ENCODE peak calls at places on chromosomes 6 and 20, in seven cellular contexts. One of them, this sample, is unnamed.

GRCh38 chr6:43900560-43901329 is 130.7 kb downstream of the VEGFA start:
- DNase-seq in mesenteric fat pad: no peak
- DNase-seq in T-cell: no peak
- DNase-seq in stimulated activated CD4-positive, alpha-beta T cell treated with anti-CD3 and anti-CD28 coated beads, Interleukin-12 subunit alpha, Interleukin-12 subunit beta, amount 100 ng/mL, for 4 hours: no peak
- DNase-seq in T-helper 2 cell: no peak
- DNase-seq in NCI-H146: peak
- DNase-seq in activated CD4-positive, alpha-beta T cell treated with anti-CD3 and anti-CD28 coated beads, Interleukin-2, amount 50 U/mL, for 24 hours: no peak
- DNase-seq in this sample: no peak

GRCh38 chr20:56429941-56430340 is 17.9 kb downstream of the CASS4 start:
- DNase-seq in mesenteric fat pad: no peak
- DNase-seq in T-cell: no peak
- DNase-seq in stimulated activated CD4-positive, alpha-beta T cell treated with anti-CD3 and anti-CD28 coated beads, Interleukin-12 subunit alpha, Interleukin-12 subunit beta, amount 100 ng/mL, for 4 hours: no peak
- DNase-seq in T-helper 2 cell: no peak
- DNase-seq in NCI-H146: no peak
- DNase-seq in activated CD4-positive, alpha-beta T cell treated with anti-CD3 and anti-CD28 coated beads, Interleukin-2, amount 50 U/mL, for 24 hours: no peak
- DNase-seq in this sample: no peak

GRCh38 chr6:10451828-10452509 is 37.1 kb upstream of the TFAP2A start:
- DNase-seq in mesenteric fat pad: no peak
- DNase-seq in T-cell: no peak
- DNase-seq in stimulated activated CD4-positive, alpha-beta T cell treated with anti-CD3 and anti-CD28 coated beads, Interleukin-12 subunit alpha, Interleukin-12 subunit beta, amount 100 ng/mL, for 4 hours: no peak
- DNase-seq in T-helper 2 cell: no peak
- DNase-seq in NCI-H146: no peak
- DNase-seq in activated CD4-positive, alpha-beta T cell treated with anti-CD3 and anti-CD28 coated beads, Interleukin-2, amount 50 U/mL, for 24 hours: no peak
- DNase-seq in this sample: no peak

GRCh38 chr6:151763303-151763702 is 44.2 kb upstream of the ESR1 start:
- DNase-seq in mesenteric fat pad: no peak
- DNase-seq in T-cell: no peak
- DNase-seq in stimulated activated CD4-positive, alpha-beta T cell treated with anti-CD3 and anti-CD28 coated beads, Interleukin-12 subunit alpha, Interleukin-12 subunit beta, amount 100 ng/mL, for 4 hours: no peak
- DNase-seq in T-helper 2 cell: no peak
- DNase-seq in NCI-H146: no peak
- DNase-seq in activated CD4-positive, alpha-beta T cell treated with anti-CD3 and anti-CD28 coated beads, Interleukin-2, amount 50 U/mL, for 24 hours: no peak
- DNase-seq in this sample: no peak

GRCh38 chr20:38278150-38278549 is 17.6 kb upstream of the KIAA1755 start:
- DNase-seq in mesenteric fat pad: peak
- DNase-seq in T-cell: no peak
- DNase-seq in stimulated activated CD4-positive, alpha-beta T cell treated with anti-CD3 and anti-CD28 coated beads, Interleukin-12 subunit alpha, Interleukin-12 subunit beta, amount 100 ng/mL, for 4 hours: no peak
- DNase-seq in T-helper 2 cell: no peak
- DNase-seq in NCI-H146: peak
- DNase-seq in activated CD4-positive, alpha-beta T cell treated with anti-CD3 and anti-CD28 coated beads, Interleukin-2, amount 50 U/mL, for 24 hours: no peak
- DNase-seq in this sample: peak

GRCh38 chr6:15443119-15443518 is 197.2 kb downstream of the JARID2 start:
- DNase-seq in mesenteric fat pad: no peak
- DNase-seq in T-cell: no peak
- DNase-seq in stimulated activated CD4-positive, alpha-beta T cell treated with anti-CD3 and anti-CD28 coated beads, Interleukin-12 subunit alpha, Interleukin-12 subunit beta, amount 100 ng/mL, for 4 hours: no peak
- DNase-seq in T-helper 2 cell: no peak
- DNase-seq in NCI-H146: no peak
- DNase-seq in activated CD4-positive, alpha-beta T cell treated with anti-CD3 and anti-CD28 coated beads, Interleukin-2, amount 50 U/mL, for 24 hours: no peak
- DNase-seq in this sample: peak

GRCh38 chr20:48205786-48206185 is 420.5 kb upstream of the SULF2 start:
- DNase-seq in mesenteric fat pad: no peak
- DNase-seq in T-cell: no peak
- DNase-seq in stimulated activated CD4-positive, alpha-beta T cell treated with anti-CD3 and anti-CD28 coated beads, Interleukin-12 subunit alpha, Interleukin-12 subunit beta, amount 100 ng/mL, for 4 hours: no peak
- DNase-seq in T-helper 2 cell: no peak
- DNase-seq in NCI-H146: no peak
- DNase-seq in activated CD4-positive, alpha-beta T cell treated with anti-CD3 and anti-CD28 coated beads, Interleukin-2, amount 50 U/mL, for 24 hours: no peak
- DNase-seq in this sample: no peak

GRCh38 chr6:158911746-158912158 is 88.2 kb downstream of the RSPH3 start:
- DNase-seq in mesenteric fat pad: no peak
- DNase-seq in T-cell: peak
- DNase-seq in stimulated activated CD4-positive, alpha-beta T cell treated with anti-CD3 and anti-CD28 coated beads, Interleukin-12 subunit alpha, Interleukin-12 subunit beta, amount 100 ng/mL, for 4 hours: no peak
- DNase-seq in T-helper 2 cell: peak
- DNase-seq in NCI-H146: peak
- DNase-seq in activated CD4-positive, alpha-beta T cell treated with anti-CD3 and anti-CD28 coated beads, Interleukin-2, amount 50 U/mL, for 24 hours: no peak
- DNase-seq in this sample: peak

GRCh38 chr20:24470031-24470781 is 777 bp downstream of the SYNDIG1 start:
- DNase-seq in mesenteric fat pad: peak
- DNase-seq in T-cell: no peak
- DNase-seq in stimulated activated CD4-positive, alpha-beta T cell treated with anti-CD3 and anti-CD28 coated beads, Interleukin-12 subunit alpha, Interleukin-12 subunit beta, amount 100 ng/mL, for 4 hours: no peak
- DNase-seq in T-helper 2 cell: no peak
- DNase-seq in NCI-H146: no peak
- DNase-seq in activated CD4-positive, alpha-beta T cell treated with anti-CD3 and anti-CD28 coated beads, Interleukin-2, amount 50 U/mL, for 24 hours: no peak
- DNase-seq in this sample: no peak

GRCh38 chr6:135888818-135889217 is 37.3 kb downstream of the PDE7B start:
- DNase-seq in mesenteric fat pad: no peak
- DNase-seq in T-cell: no peak
- DNase-seq in stimulated activated CD4-positive, alpha-beta T cell treated with anti-CD3 and anti-CD28 coated beads, Interleukin-12 subunit alpha, Interleukin-12 subunit beta, amount 100 ng/mL, for 4 hours: no peak
- DNase-seq in T-helper 2 cell: no peak
- DNase-seq in NCI-H146: no peak
- DNase-seq in activated CD4-positive, alpha-beta T cell treated with anti-CD3 and anti-CD28 coated beads, Interleukin-2, amount 50 U/mL, for 24 hours: no peak
- DNase-seq in this sample: no peak

GRCh38 chr20:54355631-54356280 is 119.6 kb upstream of the DOK5 start:
- DNase-seq in mesenteric fat pad: no peak
- DNase-seq in T-cell: no peak
- DNase-seq in stimulated activated CD4-positive, alpha-beta T cell treated with anti-CD3 and anti-CD28 coated beads, Interleukin-12 subunit alpha, Interleukin-12 subunit beta, amount 100 ng/mL, for 4 hours: no peak
- DNase-seq in T-helper 2 cell: no peak
- DNase-seq in NCI-H146: no peak
- DNase-seq in activated CD4-positive, alpha-beta T cell treated with anti-CD3 and anti-CD28 coated beads, Interleukin-2, amount 50 U/mL, for 24 hours: no peak
- DNase-seq in this sample: no peak

GRCh38 chr6:23089981-23090380 is 520.6 kb downstream of the HDGFL1 start:
- DNase-seq in mesenteric fat pad: no peak
- DNase-seq in T-cell: no peak
- DNase-seq in stimulated activated CD4-positive, alpha-beta T cell treated with anti-CD3 and anti-CD28 coated beads, Interleukin-12 subunit alpha, Interleukin-12 subunit beta, amount 100 ng/mL, for 4 hours: no peak
- DNase-seq in T-helper 2 cell: no peak
- DNase-seq in NCI-H146: no peak
- DNase-seq in activated CD4-positive, alpha-beta T cell treated with anti-CD3 and anti-CD28 coated beads, Interleukin-2, amount 50 U/mL, for 24 hours: no peak
- DNase-seq in this sample: no peak

GRCh38 chr6:169424821-169425240 is 171.2 kb upstream of the THBS2 start:
- DNase-seq in mesenteric fat pad: no peak
- DNase-seq in T-cell: no peak
- DNase-seq in stimulated activated CD4-positive, alpha-beta T cell treated with anti-CD3 and anti-CD28 coated beads, Interleukin-12 subunit alpha, Interleukin-12 subunit beta, amount 100 ng/mL, for 4 hours: no peak
- DNase-seq in T-helper 2 cell: no peak
- DNase-seq in NCI-H146: no peak
- DNase-seq in activated CD4-positive, alpha-beta T cell treated with anti-CD3 and anti-CD28 coated beads, Interleukin-2, amount 50 U/mL, for 24 hours: no peak
- DNase-seq in this sample: no peak

GRCh38 chr6:142893088-142893487 is 51.9 kb downstream of the HIVEP2 start:
- DNase-seq in mesenteric fat pad: no peak
- DNase-seq in T-cell: no peak
- DNase-seq in stimulated activated CD4-positive, alpha-beta T cell treated with anti-CD3 and anti-CD28 coated beads, Interleukin-12 subunit alpha, Interleukin-12 subunit beta, amount 100 ng/mL, for 4 hours: no peak
- DNase-seq in T-helper 2 cell: no peak
- DNase-seq in NCI-H146: no peak
- DNase-seq in activated CD4-positive, alpha-beta T cell treated with anti-CD3 and anti-CD28 coated beads, Interleukin-2, amount 50 U/mL, for 24 hours: no peak
- DNase-seq in this sample: no peak

GRCh38 chr6:55319961-55320690 is 7.1 kb upstream of the GFRAL start:
- DNase-seq in mesenteric fat pad: no peak
- DNase-seq in T-cell: no peak
- DNase-seq in stimulated activated CD4-positive, alpha-beta T cell treated with anti-CD3 and anti-CD28 coated beads, Interleukin-12 subunit alpha, Interleukin-12 subunit beta, amount 100 ng/mL, for 4 hours: no peak
- DNase-seq in T-helper 2 cell: no peak
- DNase-seq in NCI-H146: no peak
- DNase-seq in activated CD4-positive, alpha-beta T cell treated with anti-CD3 and anti-CD28 coated beads, Interleukin-2, amount 50 U/mL, for 24 hours: no peak
- DNase-seq in this sample: no peak

GRCh38 chr6:146357578-146358340 is 185.9 kb upstream of the RAB32 start:
- DNase-seq in mesenteric fat pad: no peak
- DNase-seq in T-cell: no peak
- DNase-seq in stimulated activated CD4-positive, alpha-beta T cell treated with anti-CD3 and anti-CD28 coated beads, Interleukin-12 subunit alpha, Interleukin-12 subunit beta, amount 100 ng/mL, for 4 hours: no peak
- DNase-seq in T-helper 2 cell: no peak
- DNase-seq in NCI-H146: no peak
- DNase-seq in activated CD4-positive, alpha-beta T cell treated with anti-CD3 and anti-CD28 coated beads, Interleukin-2, amount 50 U/mL, for 24 hours: no peak
- DNase-seq in this sample: no peak

GRCh38 chr20:50868509-50869495 is 62.4 kb downstream of the ADNP start:
- DNase-seq in mesenteric fat pad: no peak
- DNase-seq in T-cell: no peak
- DNase-seq in stimulated activated CD4-positive, alpha-beta T cell treated with anti-CD3 and anti-CD28 coated beads, Interleukin-12 subunit alpha, Interleukin-12 subunit beta, amount 100 ng/mL, for 4 hours: no peak
- DNase-seq in T-helper 2 cell: no peak
- DNase-seq in NCI-H146: peak
- DNase-seq in activated CD4-positive, alpha-beta T cell treated with anti-CD3 and anti-CD28 coated beads, Interleukin-2, amount 50 U/mL, for 24 hours: no peak
- DNase-seq in this sample: no peak

GRCh38 chr6:96837138-96837971 is at the start of gene GPR63:
- DNase-seq in mesenteric fat pad: peak
- DNase-seq in T-cell: peak
- DNase-seq in stimulated activated CD4-positive, alpha-beta T cell treated with anti-CD3 and anti-CD28 coated beads, Interleukin-12 subunit alpha, Interleukin-12 subunit beta, amount 100 ng/mL, for 4 hours: peak
- DNase-seq in T-helper 2 cell: peak
- DNase-seq in NCI-H146: peak
- DNase-seq in activated CD4-positive, alpha-beta T cell treated with anti-CD3 and anti-CD28 coated beads, Interleukin-2, amount 50 U/mL, for 24 hours: peak
- DNase-seq in this sample: peak

GRCh38 chr20:46056970-46057855 is 28.2 kb downstream of the SLC12A5 start:
- DNase-seq in mesenteric fat pad: no peak
- DNase-seq in T-cell: no peak
- DNase-seq in stimulated activated CD4-positive, alpha-beta T cell treated with anti-CD3 and anti-CD28 coated beads, Interleukin-12 subunit alpha, Interleukin-12 subunit beta, amount 100 ng/mL, for 4 hours: no peak
- DNase-seq in T-helper 2 cell: no peak
- DNase-seq in NCI-H146: no peak
- DNase-seq in activated CD4-positive, alpha-beta T cell treated with anti-CD3 and anti-CD28 coated beads, Interleukin-2, amount 50 U/mL, for 24 hours: no peak
- DNase-seq in this sample: no peak

GRCh38 chr6:12289655-12290489 is at the start of gene EDN1:
- DNase-seq in mesenteric fat pad: peak
- DNase-seq in T-cell: peak
- DNase-seq in stimulated activated CD4-positive, alpha-beta T cell treated with anti-CD3 and anti-CD28 coated beads, Interleukin-12 subunit alpha, Interleukin-12 subunit beta, amount 100 ng/mL, for 4 hours: peak
- DNase-seq in T-helper 2 cell: no peak
- DNase-seq in NCI-H146: peak
- DNase-seq in activated CD4-positive, alpha-beta T cell treated with anti-CD3 and anti-CD28 coated beads, Interleukin-2, amount 50 U/mL, for 24 hours: peak
- DNase-seq in this sample: peak

GRCh38 chr6:165616116-165616515 is 46.9 kb downstream of the PDE10A start:
- DNase-seq in mesenteric fat pad: no peak
- DNase-seq in T-cell: no peak
- DNase-seq in stimulated activated CD4-positive, alpha-beta T cell treated with anti-CD3 and anti-CD28 coated beads, Interleukin-12 subunit alpha, Interleukin-12 subunit beta, amount 100 ng/mL, for 4 hours: no peak
- DNase-seq in T-helper 2 cell: no peak
- DNase-seq in NCI-H146: no peak
- DNase-seq in activated CD4-positive, alpha-beta T cell treated with anti-CD3 and anti-CD28 coated beads, Interleukin-2, amount 50 U/mL, for 24 hours: no peak
- DNase-seq in this sample: no peak

GRCh38 chr20:50304883-50305635 is 114.4 kb downstream of the CEBPB start:
- DNase-seq in mesenteric fat pad: no peak
- DNase-seq in T-cell: no peak
- DNase-seq in stimulated activated CD4-positive, alpha-beta T cell treated with anti-CD3 and anti-CD28 coated beads, Interleukin-12 subunit alpha, Interleukin-12 subunit beta, amount 100 ng/mL, for 4 hours: no peak
- DNase-seq in T-helper 2 cell: no peak
- DNase-seq in NCI-H146: no peak
- DNase-seq in activated CD4-positive, alpha-beta T cell treated with anti-CD3 and anti-CD28 coated beads, Interleukin-2, amount 50 U/mL, for 24 hours: no peak
- DNase-seq in this sample: no peak

GRCh38 chr20:48738399-48739304 is 89.1 kb downstream of the PREX1 start:
- DNase-seq in mesenteric fat pad: no peak
- DNase-seq in T-cell: peak
- DNase-seq in stimulated activated CD4-positive, alpha-beta T cell treated with anti-CD3 and anti-CD28 coated beads, Interleukin-12 subunit alpha, Interleukin-12 subunit beta, amount 100 ng/mL, for 4 hours: peak
- DNase-seq in T-helper 2 cell: no peak
- DNase-seq in NCI-H146: no peak
- DNase-seq in activated CD4-positive, alpha-beta T cell treated with anti-CD3 and anti-CD28 coated beads, Interleukin-2, amount 50 U/mL, for 24 hours: peak
- DNase-seq in this sample: no peak

GRCh38 chr6:139540276-139540675 is 165.8 kb upstream of the CITED2 start:
- DNase-seq in mesenteric fat pad: no peak
- DNase-seq in T-cell: peak
- DNase-seq in stimulated activated CD4-positive, alpha-beta T cell treated with anti-CD3 and anti-CD28 coated beads, Interleukin-12 subunit alpha, Interleukin-12 subunit beta, amount 100 ng/mL, for 4 hours: no peak
- DNase-seq in T-helper 2 cell: peak
- DNase-seq in NCI-H146: no peak
- DNase-seq in activated CD4-positive, alpha-beta T cell treated with anti-CD3 and anti-CD28 coated beads, Interleukin-2, amount 50 U/mL, for 24 hours: peak
- DNase-seq in this sample: no peak

GRCh38 chr6:6004147-6004995 is 2.4 kb downstream of the NRN1 start:
- DNase-seq in mesenteric fat pad: no peak
- DNase-seq in T-cell: no peak
- DNase-seq in stimulated activated CD4-positive, alpha-beta T cell treated with anti-CD3 and anti-CD28 coated beads, Interleukin-12 subunit alpha, Interleukin-12 subunit beta, amount 100 ng/mL, for 4 hours: no peak
- DNase-seq in T-helper 2 cell: no peak
- DNase-seq in NCI-H146: no peak
- DNase-seq in activated CD4-positive, alpha-beta T cell treated with anti-CD3 and anti-CD28 coated beads, Interleukin-2, amount 50 U/mL, for 24 hours: no peak
- DNase-seq in this sample: no peak

GRCh38 chr20:32544893-32545840 is 40.0 kb downstream of the NOL4L start:
- DNase-seq in mesenteric fat pad: no peak
- DNase-seq in T-cell: no peak
- DNase-seq in stimulated activated CD4-positive, alpha-beta T cell treated with anti-CD3 and anti-CD28 coated beads, Interleukin-12 subunit alpha, Interleukin-12 subunit beta, amount 100 ng/mL, for 4 hours: no peak
- DNase-seq in T-helper 2 cell: no peak
- DNase-seq in NCI-H146: no peak
- DNase-seq in activated CD4-positive, alpha-beta T cell treated with anti-CD3 and anti-CD28 coated beads, Interleukin-2, amount 50 U/mL, for 24 hours: no peak
- DNase-seq in this sample: no peak

GRCh38 chr6:47366335-47366879 is 56.7 kb upstream of the TNFRSF21 start:
- DNase-seq in mesenteric fat pad: no peak
- DNase-seq in T-cell: no peak
- DNase-seq in stimulated activated CD4-positive, alpha-beta T cell treated with anti-CD3 and anti-CD28 coated beads, Interleukin-12 subunit alpha, Interleukin-12 subunit beta, amount 100 ng/mL, for 4 hours: no peak
- DNase-seq in T-helper 2 cell: no peak
- DNase-seq in NCI-H146: no peak
- DNase-seq in activated CD4-positive, alpha-beta T cell treated with anti-CD3 and anti-CD28 coated beads, Interleukin-2, amount 50 U/mL, for 24 hours: no peak
- DNase-seq in this sample: no peak

GRCh38 chr6:9527679-9528286 is 887.1 kb downstream of the TFAP2A start:
- DNase-seq in mesenteric fat pad: no peak
- DNase-seq in T-cell: no peak
- DNase-seq in stimulated activated CD4-positive, alpha-beta T cell treated with anti-CD3 and anti-CD28 coated beads, Interleukin-12 subunit alpha, Interleukin-12 subunit beta, amount 100 ng/mL, for 4 hours: no peak
- DNase-seq in T-helper 2 cell: no peak
- DNase-seq in NCI-H146: peak
- DNase-seq in activated CD4-positive, alpha-beta T cell treated with anti-CD3 and anti-CD28 coated beads, Interleukin-2, amount 50 U/mL, for 24 hours: no peak
- DNase-seq in this sample: peak

This sample was measured in NCI-H1417.